ENCODE peak calls at places on chromosome 14, in nine cellular contexts. One of them, this sample, is unnamed.

GRCh38 chr14:57182760-57183503 is 85.8 kb downstream of the EXOC5 start:
- DNase-seq in neural progenitor cell: peak; percentile 74
- DNase-seq in endodermal cell: peak; percentile 78
- DNase-seq in mesendoderm: peak; percentile 68
- DNase-seq in Caco-2: peak; percentile 43
- DNase-seq in bronchial epithelial cell: peak; percentile 13
- DNase-seq in thoracic aorta: no peak
- DNase-seq in Peyer's patch: no peak
- DNase-seq in pancreas: no peak
- DNase-seq in this sample: peak; percentile 10

GRCh38 chr14:51398898-51399297 is 158.9 kb downstream of the TMX1 start:
- DNase-seq in neural progenitor cell: no peak
- DNase-seq in endodermal cell: no peak
- DNase-seq in mesendoderm: peak; percentile 47
- DNase-seq in Caco-2: no peak
- DNase-seq in bronchial epithelial cell: peak; percentile 100
- DNase-seq in thoracic aorta: peak; percentile 12
- DNase-seq in Peyer's patch: no peak
- DNase-seq in pancreas: no peak
- DNase-seq in this sample: no peak

GRCh38 chr14:36207500-36207899 is 31.0 kb upstream of the PTCSC3 start:
- DNase-seq in neural progenitor cell: peak; percentile 23
- DNase-seq in endodermal cell: no peak
- DNase-seq in mesendoderm: no peak
- DNase-seq in Caco-2: peak; percentile 12
- DNase-seq in bronchial epithelial cell: peak; percentile 18
- DNase-seq in thoracic aorta: no peak
- DNase-seq in Peyer's patch: no peak
- DNase-seq in pancreas: no peak
- DNase-seq in this sample: no peak

GRCh38 chr14:21136024-21136423 is 19.8 kb downstream of the OR5AU1 start:
- DNase-seq in neural progenitor cell: peak; percentile 6
- DNase-seq in endodermal cell: no peak
- DNase-seq in mesendoderm: peak; percentile 19
- DNase-seq in Caco-2: no peak
- DNase-seq in bronchial epithelial cell: peak; percentile 13
- DNase-seq in thoracic aorta: no peak
- DNase-seq in Peyer's patch: no peak
- DNase-seq in pancreas: no peak
- DNase-seq in this sample: peak; percentile 50

GRCh38 chr14:80202888-80203562 is 8.3 kb downstream of the DIO2 start:
- DNase-seq in neural progenitor cell: peak; percentile 40
- DNase-seq in endodermal cell: peak; percentile 96
- DNase-seq in mesendoderm: peak; percentile 77
- DNase-seq in Caco-2: peak; percentile 50
- DNase-seq in bronchial epithelial cell: peak; percentile 6
- DNase-seq in thoracic aorta: no peak
- DNase-seq in Peyer's patch: no peak
- DNase-seq in pancreas: no peak
- DNase-seq in this sample: peak; percentile 41

GRCh38 chr14:20302042-20302761 is 3.5 kb downstream of the TTC5 start:
- DNase-seq in neural progenitor cell: no peak
- DNase-seq in endodermal cell: no peak
- DNase-seq in mesendoderm: peak; percentile 52
- DNase-seq in Caco-2: no peak
- DNase-seq in bronchial epithelial cell: peak; percentile 39
- DNase-seq in thoracic aorta: no peak
- DNase-seq in Peyer's patch: no peak
- DNase-seq in pancreas: no peak
- DNase-seq in this sample: no peak

GRCh38 chr14:36880276-36880675 is 218.6 kb downstream of the PAX9 start:
- DNase-seq in neural progenitor cell: no peak
- DNase-seq in endodermal cell: no peak
- DNase-seq in mesendoderm: no peak
- DNase-seq in Caco-2: no peak
- DNase-seq in bronchial epithelial cell: no peak
- DNase-seq in thoracic aorta: no peak
- DNase-seq in Peyer's patch: no peak
- DNase-seq in pancreas: no peak
- DNase-seq in this sample: no peak

GRCh38 chr14:53367631-53368030 is 214.5 kb upstream of the DDHD1 start:
- DNase-seq in neural progenitor cell: no peak
- DNase-seq in endodermal cell: no peak
- DNase-seq in mesendoderm: no peak
- DNase-seq in Caco-2: no peak
- DNase-seq in bronchial epithelial cell: no peak
- DNase-seq in thoracic aorta: no peak
- DNase-seq in Peyer's patch: no peak
- DNase-seq in pancreas: no peak
- DNase-seq in this sample: no peak

GRCh38 chr14:90816686-90817436 is 631 bp upstream of the TTC7B start:
- DNase-seq in neural progenitor cell: no peak
- DNase-seq in endodermal cell: no peak
- DNase-seq in mesendoderm: no peak
- DNase-seq in Caco-2: no peak
- DNase-seq in bronchial epithelial cell: no peak
- DNase-seq in thoracic aorta: no peak
- DNase-seq in Peyer's patch: no peak
- DNase-seq in pancreas: no peak
- DNase-seq in this sample: no peak

GRCh38 chr14:69559581-69560011 is 15.1 kb downstream of the CCDC177 start:
- DNase-seq in neural progenitor cell: peak; percentile 23
- DNase-seq in endodermal cell: no peak
- DNase-seq in mesendoderm: no peak
- DNase-seq in Caco-2: no peak
- DNase-seq in bronchial epithelial cell: peak; percentile 35
- DNase-seq in thoracic aorta: no peak
- DNase-seq in Peyer's patch: no peak
- DNase-seq in pancreas: no peak
- DNase-seq in this sample: no peak

GRCh38 chr14:74950795-74951442 is 4.5 kb downstream of the PGF start:
- DNase-seq in neural progenitor cell: no peak
- DNase-seq in endodermal cell: no peak
- DNase-seq in mesendoderm: no peak
- DNase-seq in Caco-2: peak; percentile 87
- DNase-seq in bronchial epithelial cell: no peak
- DNase-seq in thoracic aorta: no peak
- DNase-seq in Peyer's patch: no peak
- DNase-seq in pancreas: no peak
- DNase-seq in this sample: no peak

GRCh38 chr14:42782744-42783143 is 1176.1 kb downstream of the LRFN5 start:
- DNase-seq in neural progenitor cell: no peak
- DNase-seq in endodermal cell: no peak
- DNase-seq in mesendoderm: no peak
- DNase-seq in Caco-2: no peak
- DNase-seq in bronchial epithelial cell: no peak
- DNase-seq in thoracic aorta: no peak
- DNase-seq in Peyer's patch: no peak
- DNase-seq in pancreas: no peak
- DNase-seq in this sample: no peak

GRCh38 chr14:29458547-29458946 is 469.1 kb downstream of the PRKD1 start:
- DNase-seq in neural progenitor cell: no peak
- DNase-seq in endodermal cell: no peak
- DNase-seq in mesendoderm: no peak
- DNase-seq in Caco-2: no peak
- DNase-seq in bronchial epithelial cell: peak; percentile 67
- DNase-seq in thoracic aorta: no peak
- DNase-seq in Peyer's patch: no peak
- DNase-seq in pancreas: no peak
- DNase-seq in this sample: no peak

GRCh38 chr14:53951661-53952265 is 4.9 kb downstream of the BMP4 start:
- DNase-seq in neural progenitor cell: peak; percentile 57
- DNase-seq in endodermal cell: peak; percentile 77
- DNase-seq in mesendoderm: peak; percentile 63
- DNase-seq in Caco-2: no peak
- DNase-seq in bronchial epithelial cell: no peak
- DNase-seq in thoracic aorta: no peak
- DNase-seq in Peyer's patch: no peak
- DNase-seq in pancreas: no peak
- DNase-seq in this sample: no peak

GRCh38 chr14:84826349-84826748 is 703.6 kb upstream of the FLRT2 start:
- DNase-seq in neural progenitor cell: no peak
- DNase-seq in endodermal cell: no peak
- DNase-seq in mesendoderm: no peak
- DNase-seq in Caco-2: no peak
- DNase-seq in bronchial epithelial cell: peak; percentile 61
- DNase-seq in thoracic aorta: no peak
- DNase-seq in Peyer's patch: no peak
- DNase-seq in pancreas: no peak
- DNase-seq in this sample: no peak

GRCh38 chr14:23378612-23379220 is 1.9 kb downstream of the CMTM5 start:
- DNase-seq in neural progenitor cell: no peak
- DNase-seq in endodermal cell: no peak
- DNase-seq in mesendoderm: no peak
- DNase-seq in Caco-2: no peak
- DNase-seq in bronchial epithelial cell: no peak
- DNase-seq in thoracic aorta: no peak
- DNase-seq in Peyer's patch: no peak
- DNase-seq in pancreas: no peak
- DNase-seq in this sample: no peak

GRCh38 chr14:63663428-63664142 is 21.9 kb upstream of the WDR89 start:
- DNase-seq in neural progenitor cell: no peak
- DNase-seq in endodermal cell: no peak
- DNase-seq in mesendoderm: peak; percentile 31
- DNase-seq in Caco-2: no peak
- DNase-seq in bronchial epithelial cell: no peak
- DNase-seq in thoracic aorta: no peak
- DNase-seq in Peyer's patch: no peak
- DNase-seq in pancreas: peak; percentile 66
- DNase-seq in this sample: peak; percentile 16

DNA sequence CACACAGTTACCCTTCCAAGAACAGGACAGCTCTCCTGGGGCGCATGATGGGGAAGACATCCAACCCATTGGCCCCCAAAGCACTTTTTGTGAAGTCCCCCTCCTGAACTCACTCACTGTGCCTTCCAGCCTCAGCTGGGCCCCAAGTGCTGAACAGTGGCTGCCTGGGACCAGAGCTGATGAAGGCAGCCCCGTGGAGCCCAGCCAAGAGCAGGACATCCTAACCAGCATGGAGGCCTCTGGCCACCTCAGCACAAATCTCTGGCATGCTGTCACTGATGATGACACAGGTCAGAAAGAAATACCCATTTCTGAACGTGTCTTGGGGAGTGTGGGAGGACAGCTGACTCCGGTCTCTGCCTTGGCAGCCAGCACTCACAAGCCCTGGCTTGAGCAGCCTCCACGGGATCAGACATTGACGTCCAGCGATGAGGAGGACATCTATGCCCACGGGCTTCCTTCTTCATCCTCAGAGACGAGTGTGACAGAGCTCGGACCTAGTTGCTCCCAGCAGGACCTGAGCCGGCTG is 72.0 kb downstream of the TECPR2 start:
- DNase-seq in neural progenitor cell: no peak
- DNase-seq in endodermal cell: no peak
- DNase-seq in mesendoderm: no peak
- DNase-seq in Caco-2: no peak
- DNase-seq in bronchial epithelial cell: peak; percentile 26
- DNase-seq in thoracic aorta: no peak
- DNase-seq in Peyer's patch: no peak
- DNase-seq in pancreas: no peak
- DNase-seq in this sample: no peak
- H3K36me3 ChIP-seq in neural progenitor cell: no peaks in the 10 kb centered on the region
- H3K36me3 ChIP-seq in endodermal cell: peaks cover 10% of the 10 kb centered on the region
- H3K36me3 ChIP-seq in mesendoderm: no peaks in the 10 kb centered on the region
- H3K36me3 ChIP-seq in Caco-2: no peaks in the 10 kb centered on the region
- H3K36me3 ChIP-seq in bronchial epithelial cell: peaks cover 4% of the 10 kb centered on the region
- H3K36me3 ChIP-seq in thoracic aorta: peaks cover 9% of the 10 kb centered on the region
- H3K36me3 ChIP-seq in Peyer's patch: no peaks in the 10 kb centered on the region
- H3K36me3 ChIP-seq in pancreas: no peaks in the 10 kb centered on the region
- H3K36me3 ChIP-seq in this sample: no peaks in the 10 kb centered on the region

DNA sequence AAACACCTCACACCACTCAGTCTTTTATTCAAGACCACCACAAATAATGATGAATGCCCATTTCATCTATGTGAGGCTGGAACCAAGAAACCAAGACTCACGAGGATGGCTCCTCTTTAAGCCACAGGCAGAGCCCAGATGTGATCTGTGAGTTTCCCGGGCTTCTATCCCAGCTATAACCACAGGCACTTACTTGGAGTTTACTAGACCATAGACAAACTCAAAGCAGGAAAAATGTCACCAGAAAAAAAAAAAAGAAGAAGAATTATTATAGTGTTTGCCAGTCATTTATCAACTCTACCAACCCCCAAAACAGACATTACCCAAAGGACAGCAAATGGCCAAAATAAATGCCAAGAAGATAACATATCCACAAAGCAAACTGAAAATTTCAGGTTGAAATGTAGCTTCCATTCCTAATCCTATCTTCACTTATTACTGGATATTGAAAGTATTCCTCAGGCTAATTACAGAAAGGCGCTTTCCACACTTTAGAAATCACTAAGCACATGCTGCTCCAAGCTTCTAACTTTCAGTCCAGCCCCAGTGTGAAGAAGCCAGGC is 44.7 kb downstream of the ZFYVE1 start:
- DNase-seq in neural progenitor cell: no peak
- DNase-seq in endodermal cell: no peak
- DNase-seq in mesendoderm: no peak
- DNase-seq in Caco-2: no peak
- DNase-seq in bronchial epithelial cell: no peak
- DNase-seq in thoracic aorta: no peak
- DNase-seq in Peyer's patch: no peak
- DNase-seq in pancreas: no peak
- DNase-seq in this sample: no peak
- H3K36me3 ChIP-seq in neural progenitor cell: no peaks in the 10 kb centered on the region
- H3K36me3 ChIP-seq in endodermal cell: peaks cover 50% of the 10 kb centered on the region
- H3K36me3 ChIP-seq in mesendoderm: no peaks in the 10 kb centered on the region
- H3K36me3 ChIP-seq in Caco-2: no peaks in the 10 kb centered on the region
- H3K36me3 ChIP-seq in bronchial epithelial cell: peaks cover 14% of the 10 kb centered on the region
- H3K36me3 ChIP-seq in thoracic aorta: peaks cover 35% of the 10 kb centered on the region
- H3K36me3 ChIP-seq in Peyer's patch: no peaks in the 10 kb centered on the region
- H3K36me3 ChIP-seq in pancreas: peaks cover 12% of the 10 kb centered on the region
- H3K36me3 ChIP-seq in this sample: peaks cover 22% of the 10 kb centered on the region

DNA sequence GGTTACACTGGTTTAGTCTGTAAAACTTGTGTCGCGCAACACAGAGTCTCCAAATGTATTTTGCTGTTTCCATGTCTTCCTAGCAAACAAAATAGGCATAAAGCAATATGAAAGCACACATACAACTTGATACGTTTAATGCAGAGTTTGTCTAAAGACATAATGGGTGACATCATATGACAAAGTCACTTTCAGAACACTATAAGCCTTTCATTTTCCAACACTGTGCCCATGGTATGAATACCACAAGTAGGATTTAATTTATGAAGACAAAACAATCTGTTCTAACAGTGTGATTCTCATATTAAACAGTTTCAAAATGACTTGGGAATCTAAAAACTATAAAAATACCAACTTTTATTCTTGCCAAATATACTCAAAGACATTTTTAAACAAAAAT is 58.4 kb downstream of the PTPN21 start:
- DNase-seq in neural progenitor cell: no peak
- DNase-seq in endodermal cell: no peak
- DNase-seq in mesendoderm: no peak
- DNase-seq in Caco-2: no peak
- DNase-seq in bronchial epithelial cell: no peak
- DNase-seq in thoracic aorta: no peak
- DNase-seq in Peyer's patch: no peak
- DNase-seq in pancreas: no peak
- DNase-seq in this sample: no peak
- H3K36me3 ChIP-seq in neural progenitor cell: no peaks in the 10 kb centered on the region
- H3K36me3 ChIP-seq in endodermal cell: peaks cover 85% of the 10 kb centered on the region
- H3K36me3 ChIP-seq in mesendoderm: no peaks in the 10 kb centered on the region
- H3K36me3 ChIP-seq in Caco-2: no peaks in the 10 kb centered on the region
- H3K36me3 ChIP-seq in bronchial epithelial cell: peaks cover 15% of the 10 kb centered on the region
- H3K36me3 ChIP-seq in thoracic aorta: peaks cover 26% of the 10 kb centered on the region
- H3K36me3 ChIP-seq in Peyer's patch: no peaks in the 10 kb centered on the region
- H3K36me3 ChIP-seq in pancreas: peaks cover 4% of the 10 kb centered on the region
- H3K36me3 ChIP-seq in this sample: no peaks in the 10 kb centered on the region

GRCh38 chr14:68464716-68465115 is 328.2 kb downstream of the ZFP36L1 start:
- DNase-seq in neural progenitor cell: no peak
- DNase-seq in endodermal cell: no peak
- DNase-seq in mesendoderm: no peak
- DNase-seq in Caco-2: no peak
- DNase-seq in bronchial epithelial cell: peak; percentile 93
- DNase-seq in thoracic aorta: no peak
- DNase-seq in Peyer's patch: no peak
- DNase-seq in pancreas: no peak
- DNase-seq in this sample: no peak
- H3K36me3 ChIP-seq in neural progenitor cell: no peaks in the 10 kb centered on the region
- H3K36me3 ChIP-seq in endodermal cell: no peaks in the 10 kb centered on the region
- H3K36me3 ChIP-seq in mesendoderm: no peaks in the 10 kb centered on the region
- H3K36me3 ChIP-seq in Caco-2: no peaks in the 10 kb centered on the region
- H3K36me3 ChIP-seq in bronchial epithelial cell: no peaks in the 10 kb centered on the region
- H3K36me3 ChIP-seq in thoracic aorta: no peaks in the 10 kb centered on the region
- H3K36me3 ChIP-seq in Peyer's patch: no peaks in the 10 kb centered on the region
- H3K36me3 ChIP-seq in pancreas: no peaks in the 10 kb centered on the region
- H3K36me3 ChIP-seq in this sample: no peaks in the 10 kb centered on the region